ENCODE peak calls at places on chromosomes 3 and 15, in five cellular contexts. M is NT2/D1, P is heart right ventricle, Y is heart left ventricle, Q is kidney. V is an unnamed sample.

GRCh38 chr15:78298983-78299301 is 467 bp downstream of the SKIC8 start:
- DNase-seq in M (no peak), P (no peak), Y (no peak), Q (no peak), V (no peak)

GRCh38 chr3:15269091-15269989 is 63.0 kb downstream of the SH3BP5 start:
- DNase-seq in M (no peak), P (peak; percentile 84), Y (peak; percentile 92), Q (peak; percentile 91), V (no peak)

GRCh38 chr3:33884204-33884561 is 85.8 kb downstream of the PDCD6IP start:
- DNase-seq in M (no peak), P (no peak), Y (no peak), Q (no peak), V (no peak)

GRCh38 chr15:52649686-52650085 is 29.5 kb downstream of the ATOSA start:
- DNase-seq in M (no peak), P (no peak), Y (no peak), Q (no peak), V (no peak)

GRCh38 chr3:10188798-10189556 is 24.3 kb downstream of the IRAK2 start:
- DNase-seq in M (no peak), P (no peak), Y (no peak), Q (no peak), V (no peak)

GRCh38 chr3:195209083-195209835 is 61.7 kb downstream of the XXYLT1 start:
- DNase-seq in M (no peak), P (no peak), Y (peak; percentile 71), Q (no peak), V (no peak)

GRCh38 chr3:170852307-170852706 is 17.7 kb downstream of the RPL22L1 start:
- DNase-seq in M (no peak), P (no peak), Y (no peak), Q (no peak), V (no peak)

GRCh38 chr15:57153140-57153539 is 223.2 kb upstream of the CGNL1 start:
- DNase-seq in M (no peak), P (no peak), Y (no peak), Q (no peak), V (no peak)

GRCh38 chr3:71124048-71124447 is 459.5 kb downstream of the FOXP1 start:
- DNase-seq in M (no peak), P (no peak), Y (no peak), Q (no peak), V (no peak)

GRCh38 chr3:32910954-32911353 is 40.5 kb upstream of the CCR4 start:
- DNase-seq in M (no peak), P (no peak), Y (no peak), Q (no peak), V (no peak)

GRCh38 chr15:33396457-33396856 is 85.7 kb downstream of the RYR3 start:
- DNase-seq in M (no peak), P (no peak), Y (no peak), Q (no peak), V (no peak)

GRCh38 chr15:95760508-95760907 is 570.0 kb upstream of the NR2F2 start:
- DNase-seq in M (peak; percentile 57), P (no peak), Y (no peak), Q (peak; percentile 78), V (peak; percentile 8)

GRCh38 chr3:170536712-170537111 is 49.2 kb downstream of the SLC7A14 start:
- DNase-seq in M (no peak), P (no peak), Y (no peak), Q (no peak), V (no peak)

GRCh38 chr3:190616627-190617026 is 102.7 kb downstream of the IL1RAP start:
- DNase-seq in M (no peak), P (no peak), Y (no peak), Q (no peak), V (no peak)

GRCh38 chr3:126986001-126986400 is 3.1 kb downstream of the PLXNA1 start:
- DNase-seq in M (no peak), P (no peak), Y (no peak), Q (no peak), V (no peak)

GRCh38 chr3:131903988-131904415 is 130.8 kb downstream of the CPNE4 start:
- DNase-seq in M (no peak), P (no peak), Y (no peak), Q (no peak), V (no peak)

GRCh38 chr3:194333981-194334320 is 17.2 kb downstream of the CPN2 start:
- DNase-seq in M (no peak), P (no peak), Y (no peak), Q (no peak), V (no peak)

GRCh38 chr15:100794008-100794407 is 85.6 kb upstream of the ALDH1A3 start:
- DNase-seq in M (no peak), P (no peak), Y (no peak), Q (no peak), V (no peak)

GRCh38 chr15:47415539-47415971 is 301.8 kb upstream of the SEMA6D start:
- DNase-seq in M (no peak), P (no peak), Y (no peak), Q (no peak), V (no peak)

GRCh38 chr15:95857124-95857757 is 473.3 kb upstream of the NR2F2 start:
- DNase-seq in M (no peak), P (no peak), Y (no peak), Q (no peak), V (no peak)

GRCh38 chr15:69743091-69743490 is 290.5 kb downstream of the RPLP1 start:
- DNase-seq in M (no peak), P (no peak), Y (no peak), Q (no peak), V (no peak)

GRCh38 chr3:183265157-183265642 is 12.1 kb downstream of the B3GNT5 start:
- DNase-seq in M (no peak), P (peak; percentile 49), Y (no peak), Q (no peak), V (no peak)

GRCh38 chr15:100918034-100918689 is 995 bp upstream of the LRRK1 start:
- DNase-seq in M (peak; percentile 74), P (peak; percentile 66), Y (peak; percentile 89), Q (peak; percentile 91), V (peak; percentile 83)

GRCh38 chr3:107946700-107947099 is 144.1 kb downstream of the CD47 start:
- DNase-seq in M (no peak), P (no peak), Y (no peak), Q (no peak), V (no peak)

GRCh38 chr15:93029613-93030429 is 59.2 kb downstream of the RGMA start:
- DNase-seq in M (no peak), P (no peak), Y (no peak), Q (peak; percentile 70), V (no peak)

GRCh38 chr3:125003369-125003853 is 52.4 kb downstream of the HEG1 start:
- DNase-seq in M (no peak), P (peak; percentile 71), Y (no peak), Q (no peak), V (peak; percentile 60)

GRCh38 chr3:137692803-137693431 is 71.2 kb upstream of the SOX14 start:
- DNase-seq in M (peak; percentile 66), P (no peak), Y (no peak), Q (no peak), V (no peak)

GRCh38 chr3:100875239-100875638 is 118.0 kb downstream of the ABI3BP start:
- DNase-seq in M (no peak), P (peak; percentile 53), Y (peak; percentile 65), Q (peak; percentile 48), V (peak; percentile 86)

GRCh38 chr3:48215019-48215418 is 8.3 kb upstream of the CAMP start:
- DNase-seq in M (no peak), P (peak; percentile 9), Y (no peak), Q (peak; percentile 81), V (no peak)

GRCh38 chr3:134378384-134378783 is 4.1 kb upstream of the AMOTL2 start:
- DNase-seq in M (no peak), P (peak; percentile 68), Y (no peak), Q (peak; percentile 67), V (peak; percentile 47)

GRCh38 chr3:139574026-139574947 is 34.7 kb upstream of the RBP1 start:
- DNase-seq in M (no peak), P (peak; percentile 70), Y (peak; percentile 79), Q (peak; percentile 79), V (peak; percentile 74)

DNA sequence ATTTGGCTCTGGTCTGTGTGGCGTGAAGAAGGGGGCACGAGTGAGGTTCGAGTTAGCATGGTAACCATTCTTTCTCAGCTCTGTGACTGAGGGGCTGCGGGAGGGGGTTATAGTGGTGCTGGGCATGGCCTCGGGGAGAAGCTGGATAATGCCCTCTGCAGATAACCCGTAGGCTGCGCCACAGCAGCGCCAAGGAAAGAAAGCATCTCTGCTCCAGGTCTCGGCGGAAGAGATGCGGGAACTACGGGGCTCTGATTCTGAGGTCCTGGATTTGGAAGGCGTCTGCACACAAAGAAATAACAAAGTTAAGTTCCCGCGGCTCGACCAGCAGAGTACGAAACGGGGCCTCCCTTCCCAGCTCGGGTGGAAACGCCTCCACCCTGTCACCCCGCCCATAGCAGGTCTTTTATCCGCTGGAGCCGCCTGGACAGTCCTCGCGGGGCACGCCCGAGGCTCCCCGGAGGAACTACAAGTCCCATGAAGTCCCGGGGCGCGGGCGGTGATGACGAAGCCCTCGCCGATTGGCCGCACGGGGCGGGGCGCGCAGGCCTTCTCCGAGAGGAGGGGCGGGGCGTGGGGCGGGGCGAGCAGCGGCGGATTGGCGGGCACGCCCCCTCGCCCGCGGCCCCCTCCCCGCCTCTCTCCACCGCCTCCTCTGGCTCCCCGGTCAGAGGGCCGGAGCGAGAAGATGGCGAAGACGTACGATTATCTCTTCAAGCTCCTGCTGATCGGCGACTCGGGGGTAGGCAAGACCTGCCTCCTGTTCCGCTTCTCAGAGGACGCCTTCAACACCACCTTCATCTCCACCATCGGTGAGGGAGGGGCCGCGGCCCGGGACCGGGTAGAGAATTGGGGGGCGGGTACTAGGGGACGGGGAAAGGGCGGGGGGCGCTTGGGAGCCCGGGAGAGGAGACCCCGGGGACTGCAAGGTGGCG is at the start of gene RAB8B:
- DNase-seq in M (peak; percentile 95), P (peak; percentile 98), Y (peak; percentile 100), Q (peak; percentile 99), V (peak; percentile 99)
- H3K4me1 ChIP-seq in M (no peaks in the 10 kb centered on the region), P (peaks cover 46% of the 10 kb centered on the region), Y (peaks cover 47% of the 10 kb centered on the region), Q (peaks cover 13% of the 10 kb centered on the region), V (peaks cover 11% of the 10 kb centered on the region)

GRCh38 chr15:25060996-25061620 is 106.3 kb downstream of the SNRPN start:
- DNase-seq in M (no peak), P (no peak), Y (no peak), Q (peak; percentile 29), V (peak; percentile 8)

GRCh38 chr15:25061808-25062550 is 107.2 kb downstream of the SNRPN start:
- DNase-seq in M (no peak), P (no peak), Y (no peak), Q (peak; percentile 29), V (no peak)

GRCh38 chr15:25058080-25058785 is 103.4 kb downstream of the SNRPN start:
- DNase-seq in M (no peak), P (no peak), Y (peak; percentile 27), Q (no peak), V (no peak)

GRCh38 chr15:25059698-25060471 is 105.1 kb downstream of the SNRPN start:
- DNase-seq in M (no peak), P (no peak), Y (no peak), Q (peak; percentile 25), V (no peak)

GRCh38 chr15:25060472-25060803 is 105.7 kb downstream of the SNRPN start:
- DNase-seq in M (no peak), P (no peak), Y (no peak), Q (no peak), V (no peak)
- H3K9me3 ChIP-seq in M (peaks cover 100% of the 10 kb centered on the region), P (peaks cover 41% of the 10 kb centered on the region), Y (peaks cover 100% of the 10 kb centered on the region), Q (peaks cover 100% of the 10 kb centered on the region), V (no peaks in the 10 kb centered on the region)

GRCh38 chr3:63442918-63443317 is 164.8 kb downstream of the SYNPR start:
- DNase-seq in M (no peak), P (no peak), Y (no peak), Q (no peak), V (no peak)
- H3K4me1 ChIP-seq in M (peaks cover 2% of the 10 kb centered on the region), P (no peaks in the 10 kb centered on the region), Y (no peaks in the 10 kb centered on the region), Q (no peaks in the 10 kb centered on the region), V (no peaks in the 10 kb centered on the region)

GRCh38 chr15:28932361-28932760 is 46.6 kb downstream of the APBA2 start:
- DNase-seq in M (no peak), P (no peak), Y (no peak), Q (peak; percentile 26), V (no peak)
- H3K9me3 ChIP-seq in M (no peaks in the 10 kb centered on the region), P (no peaks in the 10 kb centered on the region), Y (no peaks in the 10 kb centered on the region), Q (no peaks in the 10 kb centered on the region), V (no peaks in the 10 kb centered on the region)

V was measured in pancreas.